ENCODE peak calls at places on chromosomes 5 and 9, in nine cellular contexts. O is lower leg skin, D is testis, L is uterus, B is right lobe of liver, V is breast epithelium, R is Peyer's patch, Z is stomach, J is ovary. U is an unnamed sample.

GRCh38 chr9:129716091-129716490 is 36.8 kb downstream of the PTGES start:
- DNase-seq in O (no peak), D (no peak), L (no peak), B (no peak), V (no peak), R (no peak), Z (no peak), J (no peak), U (no peak)

GRCh38 chr5:142508630-142509425 is 177.1 kb downstream of the FGF1 start:
- DNase-seq in O (no peak), D (no peak), L (no peak), B (no peak), V (no peak), R (no peak), Z (no peak), J (no peak), U (no peak)

GRCh38 chr9:94981661-94982060 is 255.2 kb downstream of the AOPEP start:
- DNase-seq in O (no peak), D (no peak), L (no peak), B (no peak), V (no peak), R (no peak), Z (no peak), J (no peak), U (no peak)

GRCh38 chr5:111472096-111472495 is 40.2 kb downstream of the STARD4 start:
- DNase-seq in O (no peak), D (no peak), L (no peak), B (no peak), V (no peak), R (no peak), Z (no peak), J (no peak), U (no peak)

GRCh38 chr5:142104491-142104890 is 4.1 kb upstream of the NDFIP1 start:
- DNase-seq in O (no peak), D (no peak), L (no peak), B (no peak), V (no peak), R (no peak), Z (no peak), J (no peak), U (no peak)

GRCh38 chr5:138339086-138339456 is 1.0 kb downstream of the FAM53C start:
- DNase-seq in O (no peak), D (peak; percentile 45), L (no peak), B (no peak), V (no peak), R (no peak), Z (peak; percentile 35), J (no peak), U (no peak)

GRCh38 chr5:64505769-64506566 is at the start of gene RGS7BP:
- DNase-seq in O (no peak), D (peak; percentile 61), L (peak; percentile 14), B (peak; percentile 57), V (no peak), R (no peak), Z (peak; percentile 29), J (peak; percentile 44), U (no peak)

GRCh38 chr9:83457005-83457404 is 81.2 kb downstream of the FRMD3 start:
- DNase-seq in O (no peak), D (no peak), L (no peak), B (no peak), V (no peak), R (no peak), Z (no peak), J (no peak), U (no peak)

GRCh38 chr9:113511047-113511521 is 47.6 kb downstream of the RGS3 start:
- DNase-seq in O (no peak), D (no peak), L (no peak), B (peak; percentile 91), V (no peak), R (no peak), Z (peak; percentile 87), J (no peak), U (no peak)

GRCh38 chr9:129796029-129796910 is 6.7 kb upstream of the TOR1B start:
- DNase-seq in O (no peak), D (no peak), L (no peak), B (no peak), V (no peak), R (no peak), Z (no peak), J (no peak), U (no peak)

GRCh38 chr9:133460405-133461175 is 812 bp downstream of the CACFD1 start:
- DNase-seq in O (peak; percentile 40), D (peak; percentile 67), L (no peak), B (peak; percentile 95), V (peak; percentile 90), R (peak; percentile 75), Z (peak; percentile 93), J (peak; percentile 80), U (peak; percentile 55)

GRCh38 chr9:16752615-16753014 is 117.9 kb downstream of the BNC2 start:
- DNase-seq in O (no peak), D (no peak), L (no peak), B (no peak), V (no peak), R (no peak), Z (no peak), J (no peak), U (no peak)

GRCh38 chr5:108255468-108255867 is 126.4 kb downstream of the FBXL17 start:
- DNase-seq in O (no peak), D (no peak), L (no peak), B (no peak), V (no peak), R (no peak), Z (no peak), J (no peak), U (no peak)

GRCh38 chr9:124098141-124098905 is 86.8 kb downstream of the LHX2 start:
- DNase-seq in O (no peak), D (no peak), L (no peak), B (no peak), V (no peak), R (no peak), Z (no peak), J (no peak), U (no peak)

GRCh38 chr5:132466453-132467291 is 23.9 kb downstream of the IRF1 start:
- DNase-seq in O (no peak), D (no peak), L (no peak), B (peak; percentile 95), V (peak; percentile 51), R (peak; percentile 90), Z (peak; percentile 51), J (no peak), U (no peak)

GRCh38 chr9:127637322-127637847 is 25.3 kb downstream of the STXBP1 start:
- DNase-seq in O (no peak), D (no peak), L (peak; percentile 47), B (no peak), V (no peak), R (no peak), Z (no peak), J (peak; percentile 60), U (no peak)
- H3K4me3 ChIP-seq in O (no peak overlapping the region), D (no peak overlapping the region), L (no peak overlapping the region), B (no peak overlapping the region), V (peak overlapping the region; percentile 29), R (no peak overlapping the region), Z (peak overlapping the region; percentile 7), J (no peak overlapping the region), U (no peak overlapping the region)

DNA sequence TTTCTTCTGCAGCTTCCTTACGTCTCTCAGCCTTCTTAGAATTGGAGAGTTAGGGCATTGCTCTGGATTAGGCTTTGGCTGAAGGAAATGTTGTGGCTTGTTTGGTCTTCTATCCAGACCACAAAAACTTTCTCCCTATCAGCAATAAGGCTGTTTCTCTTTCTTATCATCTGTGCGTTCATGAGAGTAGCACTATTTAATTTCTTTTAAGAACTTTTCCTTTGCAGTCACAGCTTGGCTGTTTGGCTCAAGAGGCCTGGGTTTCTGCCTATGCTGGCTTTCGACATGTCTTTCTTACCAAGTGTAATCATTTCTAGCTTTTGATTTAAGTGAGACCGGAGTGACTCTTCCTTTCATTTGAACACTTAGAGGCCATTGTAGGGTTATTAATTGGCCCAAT is 47.4 kb downstream of the PCSK5 start:
- DNase-seq in O (no peak), D (no peak), L (no peak), B (no peak), V (no peak), R (no peak), Z (no peak), J (peak; percentile 26), U (no peak)
- TF ChIP-seq CTCF in O (no peak), D (no peak), L (no peak), B (no peak), V (no peak), R (no peak), Z (no peak), J (no peak), U (no peak)

DNA sequence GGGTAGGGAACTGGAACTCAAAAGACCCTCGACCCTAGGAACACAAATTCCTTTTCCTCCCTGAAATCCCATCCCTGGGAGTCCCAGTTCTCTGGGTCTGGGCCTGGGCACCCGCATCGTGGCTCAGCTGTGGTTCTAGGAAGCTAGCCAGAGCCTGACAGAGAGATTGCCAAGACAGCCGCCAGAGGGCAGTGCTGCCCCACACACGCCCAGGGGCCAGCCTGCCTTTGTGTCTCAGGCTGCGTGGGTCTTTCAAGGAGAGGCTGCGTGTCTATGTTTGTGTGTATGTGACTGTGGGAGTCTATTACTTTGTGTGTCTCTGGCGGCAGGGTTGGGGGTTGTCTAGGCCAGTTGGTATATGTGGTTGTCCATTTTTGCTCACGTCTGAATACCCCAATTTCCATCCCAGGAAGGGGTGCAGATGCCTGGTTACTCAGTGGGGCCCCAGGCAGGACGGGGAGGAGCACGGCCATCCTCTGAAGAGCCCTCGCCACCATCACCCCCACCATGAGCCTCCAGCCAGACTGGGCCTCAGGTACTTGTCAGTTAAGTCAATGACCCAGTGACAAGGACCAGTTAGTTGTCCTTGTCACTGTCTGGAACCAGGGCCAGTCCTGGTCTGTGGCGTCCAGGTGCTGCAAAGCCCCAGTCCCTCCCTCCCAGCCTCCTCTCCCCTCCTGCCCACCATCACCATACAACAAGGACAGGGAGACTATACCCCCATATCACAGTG is 32.2 kb upstream of the TTLL11 start:
- DNase-seq in O (peak; percentile 56), D (peak; percentile 85), L (peak; percentile 79), B (peak; percentile 79), V (peak; percentile 83), R (peak; percentile 68), Z (peak; percentile 83), J (peak; percentile 80), U (peak; percentile 58)
- TF ChIP-seq POLR2A in O (no peak), D (no peak), L (peak; percentile 12), B (no peak), V (no peak), R (no peak), Z (no peak), J (no peak), U (no peak)

DNA sequence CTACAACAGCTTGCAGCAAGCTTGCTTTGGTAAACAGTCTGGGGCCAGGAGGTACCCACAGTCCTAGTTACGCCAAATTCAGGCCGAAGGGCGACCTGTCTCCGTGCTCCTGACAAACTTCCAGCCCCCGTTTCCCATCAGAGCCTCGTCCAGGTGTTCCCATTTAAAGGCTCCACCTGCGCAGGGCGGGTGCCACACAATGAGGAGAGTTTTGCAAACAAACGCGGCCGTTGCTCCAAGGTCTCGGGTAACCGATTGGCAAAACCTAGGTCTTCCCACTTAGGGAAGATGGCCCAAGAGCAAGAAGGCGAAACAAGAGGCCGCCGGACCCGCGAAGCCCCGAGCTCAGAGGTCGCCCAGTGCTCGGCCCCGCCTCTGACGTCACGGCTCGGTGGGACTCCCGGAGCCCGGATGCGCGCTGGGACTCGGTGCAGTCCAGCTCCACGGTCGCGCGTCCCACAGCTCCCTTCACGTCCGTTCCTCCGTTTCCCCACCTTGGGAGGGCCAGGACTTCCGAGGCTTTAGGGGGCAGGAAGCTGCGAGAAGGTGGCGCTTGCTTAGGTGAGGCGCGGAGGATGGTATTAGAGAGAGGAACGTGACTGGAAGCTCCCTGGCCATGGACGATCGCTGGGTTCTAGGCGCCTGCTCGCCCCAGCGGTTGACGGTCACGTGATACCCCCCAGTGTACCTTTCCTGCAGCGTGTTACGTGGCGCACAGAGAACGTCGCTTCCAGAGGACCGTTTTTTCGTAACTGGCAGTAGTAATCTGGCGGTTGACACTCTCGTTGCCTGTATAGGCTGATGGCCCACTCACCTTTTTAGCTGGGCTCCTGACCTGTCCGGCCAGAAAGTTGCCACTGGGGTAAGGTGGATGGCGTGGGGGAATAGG is 41.8 kb upstream of the KDM4C start:
- DNase-seq in O (peak; percentile 17), D (peak; percentile 84), L (peak; percentile 20), B (peak; percentile 93), V (peak; percentile 81), R (peak; percentile 85), Z (peak; percentile 80), J (peak; percentile 54), U (peak; percentile 19)
- H3K4me3 ChIP-seq in O (peak overlapping the region; percentile 19), D (peak overlapping the region; percentile 59), L (peak overlapping the region; percentile 28), B (peak overlapping the region; percentile 62), V (peak overlapping the region; percentile 72), R (peak overlapping the region; percentile 50), Z (peak overlapping the region; percentile 55), J (peak overlapping the region; percentile 26), U (peak overlapping the region; percentile 31)